ENCODE peak calls at places on chromosome 12, in six cellular contexts. N, G, Q, O, H and T are unnamed samples.

GRCh38 chr12:129064201-129064881 is 211.1 kb downstream of the GLT1D1 start:
- DNase-seq in O (no peak), N (no peak), Q (no peak), H (peak; percentile 65), G (no peak), T (no peak)

GRCh38 chr12:7588703-7589329 is 76.9 kb downstream of the APOBEC1 start:
- DNase-seq in Q (no peak), G (peak; percentile 83), O (peak; percentile 65), H (peak; percentile 54), N (no peak), T (peak; percentile 20)

GRCh38 chr12:98373982-98374381 is 141.4 kb upstream of the TMPO start:
- DNase-seq in O (no peak), G (peak; percentile 5), N (no peak), Q (no peak), H (no peak), T (peak; percentile 12)

GRCh38 chr12:86914716-86915115 is 658.5 kb upstream of the MGAT4C start:
- DNase-seq in N (peak; percentile 31), Q (no peak), H (peak; percentile 23), O (peak; percentile 20), G (peak; percentile 52), T (peak; percentile 24)

GRCh38 chr12:62655524-62656160 is 189.0 kb downstream of the MON2 start:
- DNase-seq in H (no peak), N (no peak), Q (no peak), O (no peak), G (no peak), T (no peak)

GRCh38 chr12:31874961-31875608 is 84.1 kb upstream of the RESF1 start:
- DNase-seq in G (peak; percentile 85), H (no peak), Q (no peak), O (peak; percentile 62), N (no peak), T (peak; percentile 32)

GRCh38 chr12:106910202-106910601 is 45.5 kb upstream of the TMEM263 start:
- DNase-seq in G (no peak), N (no peak), O (no peak), Q (no peak), H (no peak), T (no peak)

GRCh38 chr12:11067514-11067913 is 5.4 kb upstream of the TAS2R46 start:
- DNase-seq in Q (no peak), O (peak; percentile 39), G (peak; percentile 56), H (no peak), N (peak; percentile 6), T (no peak)

GRCh38 chr12:31950492-31950891 is 8.7 kb upstream of the RESF1 start:
- DNase-seq in N (no peak), H (no peak), Q (no peak), G (no peak), O (no peak), T (no peak)

GRCh38 chr12:93448796-93449195 is 7.0 kb upstream of the UBE2N start:
- DNase-seq in Q (no peak), O (no peak), H (no peak), G (no peak), N (no peak), T (no peak)

GRCh38 chr12:31386364-31386777 is 60.4 kb upstream of the SINHCAF start:
- DNase-seq in H (no peak), N (no peak), Q (no peak), G (no peak), O (no peak), T (no peak)

GRCh38 chr12:15830538-15830937 is 41.4 kb upstream of the EPS8 start:
- DNase-seq in N (peak; percentile 31), G (peak; percentile 65), O (peak; percentile 72), H (no peak), Q (no peak), T (peak; percentile 78)

GRCh38 chr12:108565976-108566375 is 3.6 kb downstream of the ISCU start:
- DNase-seq in O (peak; percentile 85), G (peak; percentile 89), Q (no peak), N (no peak), H (no peak), T (peak; percentile 65)

GRCh38 chr12:55703976-55704761 is 3.5 kb downstream of the ITGA7 start:
- DNase-seq in G (no peak), H (no peak), O (no peak), Q (peak; percentile 90), N (no peak), T (no peak)

GRCh38 chr12:52949413-52950331 is 754 bp downstream of the KRT18 start:
- DNase-seq in G (peak; percentile 68), Q (no peak), O (peak; percentile 81), H (no peak), N (peak; percentile 77), T (peak; percentile 54)

GRCh38 chr12:52946334-52946733 is 2.6 kb upstream of the KRT18 start:
- DNase-seq in Q (no peak), H (no peak), G (no peak), O (no peak), N (no peak), T (no peak)

GRCh38 chr12:52945389-52946232 is 3.3 kb upstream of the KRT18 start:
- DNase-seq in G (no peak), N (no peak), Q (no peak), O (peak; percentile 59), H (no peak), T (no peak)

GRCh38 chr12:52946797-52947547 is 1.9 kb upstream of the KRT18 start:
- DNase-seq in Q (no peak), O (no peak), G (no peak), N (no peak), H (no peak), T (no peak)

DNA sequence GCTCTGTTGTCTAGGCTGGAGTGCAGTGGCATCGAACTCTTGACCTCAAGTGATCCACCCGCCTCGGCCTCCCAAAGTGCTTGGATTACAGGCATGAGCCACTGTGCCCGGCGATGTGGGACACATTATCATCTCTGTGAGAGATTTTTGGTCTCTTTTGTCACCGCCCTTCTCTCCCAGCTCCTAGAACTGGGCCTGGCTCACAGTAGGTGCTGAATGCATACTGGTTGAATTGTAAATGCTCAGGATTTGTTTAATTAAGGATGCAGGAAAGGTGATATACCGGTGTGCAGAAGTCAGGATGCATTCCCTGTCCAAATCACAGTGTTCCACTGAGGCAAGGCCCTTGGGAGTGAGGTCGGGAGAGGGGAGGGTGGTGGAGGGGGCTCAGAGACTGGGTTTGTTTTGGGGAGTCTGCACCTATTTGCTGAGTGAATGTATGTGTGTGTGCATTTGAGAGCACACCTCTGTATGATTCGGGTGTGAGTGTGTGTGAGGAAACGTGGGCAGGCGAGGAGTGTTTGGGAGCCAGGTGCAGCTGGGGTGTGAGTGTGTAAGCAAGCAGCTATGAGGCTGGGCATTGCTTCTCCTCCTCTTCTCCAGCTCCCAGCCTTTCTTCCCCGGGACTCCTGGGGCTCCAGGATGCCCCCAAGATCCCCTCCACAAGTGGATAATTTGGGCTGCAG is 1.0 kb upstream of the KRT18 start:
- DNase-seq in Q (no peak), N (no peak), G (no peak), H (no peak), O (no peak), T (no peak)
- H3K4me3 ChIP-seq in Q (no peak overlapping the region), N (peak overlapping the region; percentile 77), G (no peak overlapping the region), H (no peak overlapping the region), O (no peak overlapping the region), T (no peak overlapping the region)

DNA sequence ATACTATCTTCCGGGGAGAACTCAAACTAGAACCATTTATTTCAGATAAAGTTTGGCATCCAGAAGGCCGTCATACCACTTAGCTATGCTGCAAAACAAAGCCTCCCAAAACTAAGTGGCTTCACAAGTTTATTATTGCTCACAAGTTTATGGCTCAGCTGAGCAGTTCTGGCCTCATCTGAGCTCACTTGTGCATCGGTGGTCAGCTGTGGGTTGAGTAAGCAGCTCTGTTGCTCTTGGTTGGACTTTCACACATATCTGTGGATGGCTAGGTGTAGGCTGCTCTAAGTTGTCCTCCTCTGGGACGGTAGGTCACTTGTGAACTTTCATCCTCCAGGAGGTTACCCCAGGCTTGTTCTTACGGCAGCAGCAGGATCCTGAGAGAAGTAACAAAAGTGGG is 162.7 kb downstream of the BTG1 start:
- DNase-seq in G (peak; percentile 27), H (no peak), Q (no peak), N (no peak), O (no peak), T (no peak)
- H3K4me3 ChIP-seq in G (no peak overlapping the region), H (no peak overlapping the region), Q (no peak overlapping the region), N (no peak overlapping the region), O (no peak overlapping the region), T (no peak overlapping the region)

GRCh38 chr12:67525500-67525884 is 123.1 kb upstream of the DYRK2 start:
- DNase-seq in H (no peak), Q (no peak), G (no peak), O (no peak), N (no peak), T (no peak)
- H3K4me3 ChIP-seq in H (no peak overlapping the region), Q (no peak overlapping the region), G (no peak overlapping the region), O (no peak overlapping the region), N (no peak overlapping the region), T (no peak overlapping the region)

DNA sequence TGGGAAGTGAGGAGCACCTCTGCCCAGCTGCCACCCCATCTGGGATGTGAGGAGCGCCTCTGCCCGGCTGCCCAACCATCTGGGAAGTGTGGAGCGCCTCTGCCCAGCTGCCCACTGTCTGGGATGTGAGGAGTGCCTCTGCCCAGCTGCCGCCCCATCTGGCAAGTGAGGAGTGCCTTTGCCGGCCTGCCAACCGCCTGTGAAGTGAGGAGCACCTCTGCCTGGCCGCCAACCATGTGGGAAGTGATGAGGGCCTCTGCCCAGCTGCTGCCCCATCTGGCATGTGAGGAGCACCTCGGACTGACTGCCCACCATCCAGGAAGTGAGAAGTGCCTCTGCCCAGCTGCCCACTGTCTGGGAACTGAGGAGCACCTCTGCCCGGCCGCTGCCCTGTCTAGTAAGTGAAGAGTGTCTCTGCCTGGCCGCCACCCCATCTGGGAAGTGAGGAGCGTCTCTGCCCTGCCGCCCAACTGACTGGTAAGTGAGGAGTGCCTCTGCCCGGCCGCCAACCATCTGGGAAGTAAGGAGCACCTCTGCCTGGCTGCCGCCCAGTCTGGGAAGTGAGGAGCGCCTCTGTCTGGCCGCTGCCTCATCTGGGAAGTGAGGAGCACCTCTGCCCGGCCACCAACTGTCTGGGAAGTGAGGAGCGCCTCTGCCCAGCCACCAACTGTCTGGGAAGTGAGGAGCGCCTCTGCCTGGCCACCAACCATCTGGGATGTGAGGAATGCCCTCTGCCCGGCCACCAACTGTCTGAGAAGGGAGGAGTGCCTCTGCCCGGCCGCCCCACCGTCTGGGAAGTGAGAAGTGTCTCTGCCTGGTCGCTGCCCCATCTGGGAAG is 22.6 kb downstream of the FAR2 start:
- DNase-seq in H (no peak), G (no peak), Q (no peak), O (no peak), N (no peak), T (no peak)
- H3K4me3 ChIP-seq in H (no peak overlapping the region), G (no peak overlapping the region), Q (no peak overlapping the region), O (no peak overlapping the region), N (no peak overlapping the region), T (no peak overlapping the region)

GRCh38 chr12:131827961-131828534 is at the start of gene MMP17:
- DNase-seq in G (peak; percentile 41), H (peak; percentile 71), N (no peak), O (peak; percentile 68), Q (peak; percentile 67), T (no peak)
- H3K4me3 ChIP-seq in G (peak within 1 kb of the TSS; percentile 55), H (peak within 1 kb of the TSS; percentile 52), N (peak within 1 kb of the TSS; percentile 45), O (peak within 1 kb of the TSS; percentile 76), Q (peak within 1 kb of the TSS; percentile 72), T (peak within 1 kb of the TSS; percentile 59)